ENCODE peak calls at places on chromosomes 11 and 22, in eight cellular contexts. N is brain microvascular endothelial cell, W is NCI-H1105 treated with DMSO at 0.1 percent for 48 hours, S is transverse colon, D is activated gamma-delta T cell treated with Interleukin-2 at 50 U/mL for 16 hours, J is posterior vena cava, E is lower leg skin, Y is uterus. I is an unnamed sample.

GRCh38 chr11:64566042-64566914 is 24.7 kb upstream of the SLC22A12 start:
- DNase-seq in W (peak), S (peak), E (no peak), N (peak), J (peak), D (no peak), Y (peak), I (peak)

GRCh38 chr11:11279956-11280689 is 72.9 kb downstream of the CSNK2A3 start:
- DNase-seq in E (peak), N (peak), Y (no peak), D (no peak), J (no peak), S (no peak), W (no peak), I (no peak)

GRCh38 chr22:45268167-45268957 is 16.4 kb upstream of the UPK3A start:
- DNase-seq in E (peak), Y (peak), J (no peak), D (no peak), W (peak), N (no peak), S (peak), I (no peak)

GRCh38 chr11:126450198-126450597 is 94.7 kb downstream of the ST3GAL4 start:
- DNase-seq in D (no peak), Y (no peak), J (no peak), E (no peak), S (no peak), N (no peak), W (no peak), I (no peak)

GRCh38 chr11:45373506-45373905 is 87.4 kb upstream of the SYT13 start:
- DNase-seq in Y (no peak), N (no peak), S (no peak), E (peak), W (no peak), J (no peak), D (no peak), I (no peak)

GRCh38 chr11:57321996-57322880 is 2.5 kb downstream of the TNKS1BP1 start:
- DNase-seq in Y (peak), J (peak), S (peak), E (peak), W (no peak), N (peak), D (no peak), I (peak)

GRCh38 chr22:49196046-49196511 is 631.6 kb downstream of the BRD1 start:
- DNase-seq in E (no peak), W (no peak), N (no peak), D (no peak), J (peak), Y (no peak), S (no peak), I (no peak)

GRCh38 chr11:19025799-19026406 is 34.6 kb downstream of the MRGPRX2 start:
- DNase-seq in E (no peak), D (no peak), J (no peak), S (no peak), N (no peak), W (no peak), Y (peak), I (peak)

GRCh38 chr11:99020324-99021225 is at the start of gene CNTN5:
- DNase-seq in D (no peak), J (peak), S (peak), W (peak), Y (peak), N (peak), E (peak), I (peak)

GRCh38 chr22:38657248-38657909 is 941 bp downstream of the CBY1 start:
- DNase-seq in N (peak), Y (no peak), D (peak), E (no peak), W (peak), J (no peak), S (peak), I (no peak)

GRCh38 chr11:114058871-114059277 is 637 bp upstream of the ZBTB16 start:
- DNase-seq in W (peak), N (no peak), S (peak), D (no peak), Y (peak), E (peak), J (peak), I (no peak)

GRCh38 chr11:2142300-2142759 is 3.1 kb upstream of the IGF2 start:
- DNase-seq in E (no peak), N (no peak), W (no peak), Y (no peak), D (no peak), S (no peak), J (no peak), I (peak)

GRCh38 chr11:30106782-30107181 is 90.0 kb upstream of the KCNA4 start:
- DNase-seq in S (no peak), W (no peak), Y (no peak), E (no peak), D (no peak), N (no peak), J (no peak), I (no peak)